ENCODE peak calls at places on chromosomes 5 and 9, in four cellular contexts. I, N, U and D are unnamed samples. For H3K27me3, the result is how much of the 10 kb centered on the place peaks cover.

GRCh38 chr5:31717586-31717985 is 78.7 kb downstream of the PDZD2 start:
- DNase-seq in I (no peak), N (no peak), U (no peak), D (no peak)

GRCh38 chr5:170611446-170612088 is 107.7 kb downstream of the KCNIP1 start:
- DNase-seq in I (no peak), N (no peak), U (no peak), D (no peak)

GRCh38 chr9:125655691-125656410 is 51.2 kb downstream of the MAPKAP1 start:
- DNase-seq in I (no peak), N (no peak), U (no peak), D (no peak)

GRCh38 chr9:34545497-34545896 is 22.7 kb upstream of the ENHO start:
- DNase-seq in I (no peak), N (no peak), U (no peak), D (no peak)

GRCh38 chr5:132180134-132180745 is 47.4 kb downstream of the P4HA2 start:
- DNase-seq in I (no peak), N (no peak), U (no peak), D (no peak)

GRCh38 chr9:34929506-34930102 is 28.5 kb upstream of the PHF24 start:
- DNase-seq in I (no peak), N (no peak), U (no peak), D (no peak)

GRCh38 chr5:15585826-15586591 is 86.0 kb downstream of the FBXL7 start:
- DNase-seq in I (no peak), N (no peak), U (no peak), D (no peak)

GRCh38 chr5:180470966-180471582 is 23.1 kb upstream of the CNOT6 start:
- DNase-seq in I (peak), N (no peak), U (peak), D (peak)

GRCh38 chr9:109950710-109951443 is 170.9 kb downstream of the PALM2AKAP2 start:
- DNase-seq in I (no peak), N (no peak), U (no peak), D (no peak)

GRCh38 chr9:130114741-130115140 is 57.5 kb upstream of the NCS1 start:
- DNase-seq in I (no peak), N (no peak), U (no peak), D (no peak)

GRCh38 chr5:173670130-173670591 is 53.7 kb upstream of the BOD1 start:
- DNase-seq in I (no peak), N (no peak), U (no peak), D (no peak)

GRCh38 chr5:37249820-37250175 is 622 bp upstream of the CPLANE1 start:
- DNase-seq in I (no peak), N (no peak), U (no peak), D (no peak)

GRCh38 chr5:143913008-143913752 is 101.2 kb downstream of the HMHB1 start:
- DNase-seq in I (no peak), N (no peak), U (no peak), D (no peak)

GRCh38 chr9:36903541-36904435 is 130.3 kb downstream of the PAX5 start:
- DNase-seq in I (no peak), N (no peak), U (peak), D (no peak)

GRCh38 chr5:139271201-139272027 is 22.1 kb upstream of the MATR3 start:
- DNase-seq in I (no peak), N (no peak), U (no peak), D (no peak)

GRCh38 chr9:123445981-123446610 is 90.1 kb downstream of the CRB2 start:
- DNase-seq in I (no peak), N (no peak), U (no peak), D (no peak)

GRCh38 chr9:16361118-16361517 is 509.4 kb downstream of the BNC2 start:
- DNase-seq in I (no peak), N (no peak), U (no peak), D (no peak)

GRCh38 chr9:37415011-37415719 is 7.3 kb upstream of the GRHPR start:
- DNase-seq in I (peak), N (peak), U (peak), D (peak)

GRCh38 chr9:89887286-89887685 is 282.5 kb downstream of the GADD45G start:
- DNase-seq in I (no peak), N (no peak), U (no peak), D (no peak)

GRCh38 chr5:131022811-131023210 is 142.2 kb downstream of the HINT1 start:
- DNase-seq in I (no peak), N (no peak), U (no peak), D (no peak)

GRCh38 chr9:79581388-79581787 is 9.6 kb downstream of the TLE4 start:
- DNase-seq in I (no peak), N (no peak), U (no peak), D (no peak)

GRCh38 chr9:129071526-129072131 is 9.3 kb upstream of the DOLPP1 start:
- DNase-seq in I (peak), N (no peak), U (no peak), D (no peak)

GRCh38 chr9:133334161-133334560 is 1.8 kb downstream of the SURF6 start:
- DNase-seq in I (peak), N (peak), U (no peak), D (peak)

GRCh38 chr5:150778103-150778516 is 447 bp upstream of the SMIM3 start:
- DNase-seq in I (no peak), N (no peak), U (no peak), D (no peak)

GRCh38 chr5:110852053-110852452 is 113.2 kb downstream of the SLC25A46 start:
- DNase-seq in I (no peak), N (no peak), U (no peak), D (no peak)

GRCh38 chr9:6680797-6681146 is 35.2 kb upstream of the GLDC start:
- DNase-seq in I (peak), N (no peak), U (peak), D (peak)

GRCh38 chr5:169548315-169548714 is 35.3 kb upstream of the SPDL1 start:
- DNase-seq in I (no peak), N (no peak), U (no peak), D (no peak)

GRCh38 chr5:35308391-35308790 is 78.1 kb upstream of the PRLR start:
- DNase-seq in I (no peak), N (no peak), U (no peak), D (no peak)

DNA sequence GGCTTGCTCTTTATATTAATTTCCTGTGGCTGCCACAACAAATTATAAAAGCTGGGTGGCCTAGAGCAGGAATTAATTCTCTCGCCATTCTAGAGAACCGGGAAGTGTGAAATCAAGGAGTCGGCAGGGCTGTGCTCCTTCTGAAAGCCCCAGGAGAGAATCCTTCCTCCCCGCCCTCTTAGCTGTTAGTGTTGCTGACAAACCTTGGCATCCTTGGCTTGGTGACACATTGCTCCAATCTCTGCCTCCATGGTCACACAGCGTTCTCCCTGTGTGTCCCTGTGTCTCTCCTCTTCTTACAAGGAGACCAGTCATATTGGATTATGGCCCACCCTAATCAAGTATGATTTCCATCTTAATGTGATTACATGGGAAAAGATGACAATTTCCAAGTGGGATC is 55.9 kb upstream of the NEURL1B start:
- DNase-seq in I (no peak), N (peak), U (peak), D (no peak)
- H3K27me3 ChIP-seq in I (under half), N (under half), U (under half), D (under half)

GRCh38 chr5:97100486-97100885 is 41.9 kb downstream of the LIX1 start:
- DNase-seq in I (no peak), N (no peak), U (no peak), D (no peak)

GRCh38 chr5:97096096-97096648 is 46.2 kb downstream of the LIX1 start:
- DNase-seq in I (no peak), N (no peak), U (no peak), D (no peak)

GRCh38 chr5:97097348-97098220 is 44.8 kb downstream of the LIX1 start:
- DNase-seq in I (no peak), N (no peak), U (no peak), D (no peak)

GRCh38 chr5:97101189-97101910 is 41.1 kb downstream of the LIX1 start:
- DNase-seq in I (no peak), N (no peak), U (no peak), D (no peak)

GRCh38 chr5:97098864-97099454 is 43.5 kb downstream of the LIX1 start:
- DNase-seq in I (no peak), N (no peak), U (no peak), D (no peak)
- H3K4me3 ChIP-seq in I (no peak), N (no peak), U (no peak), D (peak)

DNA sequence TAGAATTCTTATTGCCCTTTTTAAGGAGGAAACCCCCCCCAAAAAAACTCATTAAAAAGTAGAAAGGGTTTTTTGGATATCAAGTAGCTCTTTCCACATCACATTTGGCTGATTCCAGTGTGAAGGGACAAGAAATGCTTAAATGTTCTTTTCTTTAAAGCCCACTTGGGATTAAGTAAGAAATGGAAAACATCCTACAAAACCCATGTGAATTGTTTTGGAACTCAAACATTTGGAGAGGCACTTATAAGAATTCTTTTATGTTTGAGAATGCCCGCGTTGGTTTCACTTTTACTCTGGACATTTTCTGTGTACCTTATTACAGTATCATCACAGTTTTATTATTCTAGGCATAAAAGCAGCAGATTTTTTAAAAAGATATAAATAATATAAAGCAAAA is 301.1 kb upstream of the ACTBL2 start:
- DNase-seq in I (no peak), N (no peak), U (no peak), D (no peak)
- H3K27ac ChIP-seq in I (no peak), N (no peak), U (no peak), D (peak)

GRCh38 chr5:10629661-10630060 is 65.8 kb downstream of the ANKRD33B start:
- DNase-seq in I (no peak), N (no peak), U (no peak), D (no peak)
- H3K27me3 ChIP-seq in I (under half), N (under half), U (under half), D (under half)

GRCh38 chr5:61026004-61026403 is 81.0 kb downstream of the NDUFAF2 start:
- DNase-seq in I (no peak), N (no peak), U (no peak), D (no peak)
- H3K4me3 ChIP-seq in I (no peak), N (no peak), U (no peak), D (no peak)